ENCODE peak calls at places on chromosome 20, in ten cellular contexts. U is neuronal stem cell; Q is upper lobe of right lung; P is CD8-positive, alpha-beta T cell; V is A549; O is psoas muscle; S is gastrocnemius medialis; L is lower lobe of right lung; N is pancreas; A is uterus. H is an unnamed sample. For H3K4me1, the result is how much of the 10 kb centered on the place peaks cover.

GRCh38 chr20:19944772-19945459 is 72.2 kb upstream of the NAA20 start:
- DNase-seq in V (no peak), N (no peak), A (no peak), L (no peak), Q (no peak), S (no peak), O (no peak), P (no peak), U (no peak), H (no peak)

GRCh38 chr20:37615507-37616425 is 78.1 kb upstream of the CTNNBL1 start:
- DNase-seq in S (no peak), Q (no peak), U (peak), N (peak), L (no peak), V (peak), O (no peak), A (no peak), P (peak), H (no peak)

GRCh38 chr20:1075564-1075963 is 42.8 kb upstream of the PSMF1 start:
- DNase-seq in V (no peak), N (no peak), S (no peak), A (no peak), L (no peak), Q (no peak), U (no peak), P (no peak), O (no peak), H (no peak)

GRCh38 chr20:50824137-50824536 is 29.3 kb downstream of the BCAS4 start:
- DNase-seq in N (peak), V (peak), S (peak), L (no peak), O (peak), P (no peak), U (no peak), A (peak), Q (no peak), H (peak)

GRCh38 chr20:45485388-45485787 is 15.8 kb downstream of the WFDC2 start:
- DNase-seq in N (no peak), U (no peak), A (no peak), V (no peak), O (no peak), Q (no peak), L (no peak), S (no peak), P (no peak), H (no peak)

GRCh38 chr20:17919149-17919548 is 49.4 kb downstream of the SNX5 start:
- DNase-seq in A (no peak), S (no peak), U (no peak), L (no peak), V (no peak), N (no peak), P (no peak), Q (no peak), O (no peak), H (no peak)

GRCh38 chr20:1830240-1830639 is 65.0 kb upstream of the SIRPA start:
- DNase-seq in Q (no peak), L (no peak), O (peak), V (peak), N (peak), P (no peak), S (peak), A (no peak), U (no peak), H (peak)

GRCh38 chr20:19211661-19212523 is 550 bp upstream of the SLC24A3 start:
- DNase-seq in S (no peak), N (peak), Q (peak), P (no peak), L (peak), O (peak), A (peak), V (no peak), U (peak), H (peak)

GRCh38 chr20:13101701-13102100 is 92.9 kb downstream of the SPTLC3 start:
- DNase-seq in S (no peak), Q (no peak), U (no peak), P (no peak), O (no peak), V (no peak), N (no peak), A (no peak), L (no peak), H (no peak)

GRCh38 chr20:45552456-45552855 is 5.3 kb upstream of the EPPIN start:
- DNase-seq in A (no peak), U (no peak), V (no peak), P (no peak), Q (no peak), L (no peak), N (no peak), O (no peak), S (no peak), H (no peak)

GRCh38 chr20:40948352-40949267 is 80.0 kb upstream of the TOP1 start:
- DNase-seq in L (no peak), A (no peak), Q (no peak), S (no peak), V (no peak), O (no peak), P (no peak), U (no peak), N (no peak), H (no peak)

GRCh38 chr20:50431066-50431450 is 79.1 kb upstream of the PTPN1 start:
- DNase-seq in L (no peak), O (no peak), N (no peak), V (no peak), P (no peak), A (no peak), S (no peak), Q (no peak), U (no peak), H (no peak)

GRCh38 chr20:56676001-56676400 is 46.9 kb downstream of the TFAP2C start:
- DNase-seq in U (no peak), S (no peak), L (no peak), N (no peak), O (no peak), A (no peak), V (no peak), P (no peak), Q (no peak), H (no peak)

GRCh38 chr20:25022680-25023079 is 30.1 kb upstream of the APMAP start:
- DNase-seq in Q (peak), S (peak), L (peak), N (peak), O (no peak), U (no peak), P (no peak), A (no peak), V (no peak), H (no peak)

GRCh38 chr20:6007094-6007528 is 46.7 kb downstream of the LRRN4 start:
- DNase-seq in L (no peak), Q (no peak), A (no peak), P (no peak), U (no peak), O (no peak), N (no peak), S (no peak), V (no peak), H (peak)

GRCh38 chr20:36153754-36154695 is 515 bp upstream of the EPB41L1 start:
- DNase-seq in Q (peak), V (peak), L (peak), S (peak), P (no peak), A (peak), N (peak), O (peak), U (peak), H (peak)

GRCh38 chr20:61441537-61441936 is 189.5 kb downstream of the CDH4 start:
- DNase-seq in N (no peak), P (no peak), V (no peak), S (no peak), Q (no peak), A (no peak), U (no peak), L (no peak), O (no peak), H (no peak)

GRCh38 chr20:16216227-16217210 is 356.7 kb downstream of the KIF16B start:
- DNase-seq in Q (no peak), L (no peak), O (no peak), P (no peak), A (no peak), N (no peak), S (no peak), V (no peak), U (no peak), H (no peak)

GRCh38 chr20:44780226-44780625 is 30.1 kb downstream of the RIMS4 start:
- DNase-seq in N (no peak), V (peak), S (no peak), Q (no peak), O (no peak), L (no peak), A (no peak), P (no peak), U (peak), H (peak)

GRCh38 chr20:44279228-44279627 is 31.8 kb downstream of the FITM2 start:
- DNase-seq in N (no peak), V (peak), P (no peak), Q (no peak), L (no peak), S (no peak), O (no peak), A (no peak), U (no peak), H (no peak)

GRCh38 chr20:44548171-44548678 is 26.4 kb upstream of the SERINC3 start:
- DNase-seq in Q (no peak), P (no peak), U (no peak), V (no peak), L (no peak), A (no peak), S (no peak), N (no peak), O (no peak), H (no peak)

GRCh38 chr20:6008254-6008653 is 45.6 kb downstream of the LRRN4 start:
- DNase-seq in S (peak), O (peak), Q (no peak), A (peak), P (no peak), U (no peak), V (peak), L (peak), N (peak), H (peak)

GRCh38 chr20:43458422-43458924 is 777 bp downstream of the SRSF6 start:
- DNase-seq in O (no peak), L (no peak), Q (no peak), N (no peak), U (peak), S (no peak), V (no peak), P (no peak), A (peak), H (no peak)

GRCh38 chr20:63020681-63021080 is 13.9 kb upstream of the BHLHE23 start:
- DNase-seq in L (peak), U (no peak), P (no peak), V (no peak), A (no peak), O (no peak), N (no peak), Q (no peak), S (no peak), H (no peak)
- H3K4me1 ChIP-seq in L (under half), U (under half), P (under half), V (under half), A (under half), O (under half), N (under half), Q (under half), S (under half), H (under half)

DNA sequence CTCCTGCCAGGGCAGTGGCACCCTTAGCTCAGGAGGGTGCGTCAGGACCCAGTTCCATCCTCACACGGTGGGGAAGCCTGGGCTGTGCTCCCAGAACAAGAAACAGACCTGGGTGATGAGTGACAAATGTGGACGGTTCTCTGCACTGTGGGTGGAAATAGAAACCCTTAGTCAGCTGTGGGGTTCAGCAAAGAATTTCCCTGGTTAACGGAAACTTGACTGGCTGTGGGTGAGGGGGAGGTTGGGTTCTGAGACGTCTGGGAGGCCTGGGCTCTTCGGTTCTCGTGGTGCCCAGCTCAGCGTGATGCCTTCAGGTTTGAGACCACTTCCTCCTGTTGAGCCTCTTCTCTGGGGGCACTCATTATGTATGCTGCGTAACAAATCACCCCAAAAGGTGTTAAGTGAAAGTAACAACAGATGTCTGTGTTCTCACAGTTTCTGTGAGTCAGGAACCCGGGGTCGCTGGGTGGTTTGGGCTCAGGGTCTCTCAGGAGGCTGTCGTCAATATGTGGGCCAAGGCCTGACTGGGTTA is 53.1 kb upstream of the FAM83D start:
- DNase-seq in N (no peak), U (no peak), S (no peak), L (no peak), P (peak), Q (no peak), V (no peak), O (no peak), A (no peak), H (no peak)
- H3K4me3 ChIP-seq in N (no peak), U (no peak), S (no peak), L (no peak), P (peak), Q (no peak), V (no peak), O (no peak), A (no peak), H (no peak)

DNA sequence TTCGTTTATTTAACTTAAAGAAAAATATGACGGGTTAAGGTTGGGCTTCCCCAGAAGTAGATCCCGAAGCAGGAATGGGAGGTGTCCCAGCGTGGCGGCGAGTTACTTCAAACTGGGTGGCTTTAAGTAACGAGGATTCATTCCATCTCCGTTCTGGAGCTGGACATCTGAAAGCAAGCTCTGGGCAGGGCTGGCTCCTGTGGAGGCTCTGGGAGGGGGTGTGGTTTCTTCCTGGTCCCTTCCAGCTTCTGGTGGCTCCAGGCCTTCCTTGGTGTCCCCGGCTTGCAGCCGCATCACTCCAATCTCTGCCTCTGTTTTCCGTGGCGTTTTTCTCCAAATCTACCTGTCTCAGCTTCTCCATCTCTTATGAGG is 47.3 kb upstream of the BHLHE23 start:
- DNase-seq in A (no peak), P (no peak), N (no peak), U (no peak), L (peak), V (no peak), S (no peak), Q (peak), O (no peak), H (no peak)
- H3K4me1 ChIP-seq in A (under half), P (under half), N (under half), U (under half), L (under half), V (under half), S (under half), Q (under half), O (under half), H (under half)

GRCh38 chr20:23454816-23455215 is 2.1 kb upstream of the CST11 start:
- DNase-seq in N (no peak), S (no peak), O (no peak), P (no peak), V (no peak), L (no peak), Q (no peak), A (no peak), U (no peak), H (no peak)

GRCh38 chr20:23455641-23456040 is 3.0 kb upstream of the CST11 start:
- DNase-seq in L (no peak), V (no peak), U (no peak), A (no peak), O (no peak), Q (no peak), P (no peak), S (no peak), N (no peak), H (no peak)

GRCh38 chr20:23459431-23460112 is 6.9 kb upstream of the CST11 start:
- DNase-seq in N (no peak), S (no peak), P (no peak), V (no peak), Q (no peak), L (no peak), A (no peak), O (no peak), U (no peak), H (no peak)

GRCh38 chr20:23456416-23456815 is 3.7 kb upstream of the CST11 start:
- DNase-seq in N (no peak), V (no peak), A (no peak), Q (no peak), S (no peak), U (no peak), O (no peak), P (no peak), L (no peak), H (no peak)

GRCh38 chr20:23456873-23457272 is 4.2 kb upstream of the CST11 start:
- DNase-seq in L (no peak), S (no peak), V (no peak), O (no peak), P (no peak), A (no peak), U (no peak), Q (no peak), N (no peak), H (no peak)
- H3K4me3 ChIP-seq in L (no peak), S (no peak), V (no peak), O (no peak), P (no peak), A (no peak), U (no peak), Q (no peak), N (no peak), H (no peak)

GRCh38 chr20:10304474-10305046 is 85.9 kb downstream of the SNAP25 start:
- DNase-seq in S (no peak), P (no peak), L (no peak), Q (no peak), A (no peak), N (no peak), V (peak), U (no peak), O (no peak), H (no peak)
- H3K4me1 ChIP-seq in S (under half), P (under half), L (under half), Q (under half), A (under half), N (under half), V (half or more), U (under half), O (under half), H (under half)

DNA sequence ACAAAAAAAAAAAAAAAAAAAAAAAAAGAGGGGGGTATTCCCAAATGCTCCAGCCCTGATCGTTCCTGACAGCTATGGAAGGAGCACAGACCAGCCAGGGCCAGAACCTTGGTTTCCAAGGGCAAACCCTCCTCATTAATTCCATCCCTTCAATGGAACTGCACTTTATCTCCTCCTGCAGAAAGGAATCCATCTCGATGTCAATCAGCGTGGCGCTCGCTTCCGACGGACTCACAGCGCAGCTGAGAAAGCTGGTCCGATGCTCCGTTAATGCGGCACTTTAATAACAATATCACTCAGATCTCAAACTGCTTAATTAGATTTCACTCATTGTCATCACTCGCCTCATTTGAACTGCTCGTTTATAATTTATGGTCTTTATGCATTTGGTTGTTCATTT is 152.9 kb downstream of the ANKRD60 start:
- DNase-seq in U (no peak), V (no peak), A (no peak), N (no peak), O (no peak), P (no peak), Q (no peak), S (no peak), L (no peak), H (peak)
- H3K4me3 ChIP-seq in U (no peak), V (no peak), A (no peak), N (no peak), O (no peak), P (no peak), Q (no peak), S (no peak), L (no peak), H (no peak)

GRCh38 chr20:62489940-62490263 is 14.1 kb upstream of the GATA5 start:
- DNase-seq in P (no peak), A (no peak), O (no peak), U (no peak), S (no peak), V (no peak), Q (no peak), L (no peak), N (no peak), H (no peak)
- H3K4me1 ChIP-seq in P (under half), A (under half), O (under half), U (under half), S (under half), V (under half), Q (under half), L (under half), N (under half), H (under half)

DNA sequence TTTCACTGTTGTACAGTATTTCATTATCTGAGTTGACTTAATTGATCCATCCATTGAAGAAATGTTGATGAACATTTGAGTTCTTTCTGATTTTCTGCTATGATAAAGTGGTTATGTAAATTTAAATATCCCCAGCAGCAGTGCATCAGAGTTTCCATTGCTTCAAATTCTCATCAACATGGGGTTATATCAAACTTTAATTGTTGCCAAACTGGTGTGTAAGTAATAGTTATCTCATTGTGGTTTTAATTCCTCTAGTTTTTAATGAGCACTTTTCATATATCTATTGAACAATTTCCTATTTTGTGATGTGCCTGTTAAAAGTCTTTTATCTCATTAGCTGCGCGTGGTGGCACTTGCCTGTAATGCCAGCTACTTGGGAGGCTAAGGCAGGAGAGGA is 18.1 kb downstream of the ZNFX1 start:
- DNase-seq in A (no peak), Q (no peak), U (no peak), O (no peak), P (no peak), N (no peak), V (no peak), L (no peak), S (no peak), H (no peak)
- H3K4me3 ChIP-seq in A (no peak), Q (no peak), U (no peak), O (no peak), P (no peak), N (no peak), V (no peak), L (no peak), S (no peak), H (no peak)

H was measured in right cardiac atrium.